ENCODE peak calls at places on chromosomes 11 and 22, in seven cellular contexts. K is psoas muscle, Q is cardiac muscle cell, B is GM13977, V is H9, N is AG04449, M is neural progenitor cell. R is an unnamed sample.

GRCh38 chr11:117414724-117415123 is 87.1 kb downstream of the CEP164 start:
- DNase-seq in Q (no peak), V (no peak), N (no peak), M (no peak), K (no peak), B (no peak), R (no peak)

GRCh38 chr11:36305047-36305446 is 9.0 kb downstream of the PRR5L start:
- DNase-seq in V (no peak), B (no peak), M (no peak), Q (no peak), K (no peak), N (no peak), R (no peak)

GRCh38 chr22:30444632-30445437 is 19.3 kb downstream of the MTFP1 start:
- DNase-seq in V (peak), Q (peak), K (no peak), N (no peak), M (peak), B (peak), R (peak)

GRCh38 chr11:69167916-69168691 is 12.4 kb downstream of the SMIM38 start:
- DNase-seq in B (no peak), V (no peak), Q (no peak), M (no peak), N (no peak), K (no peak), R (no peak)

GRCh38 chr11:33778682-33779081 is 4.4 kb upstream of the FBXO3 start:
- DNase-seq in K (no peak), N (peak), M (peak), B (no peak), V (no peak), Q (peak), R (no peak)

GRCh38 chr22:22714600-22715361 is 70.4 kb downstream of the GGTLC2 start:
- DNase-seq in M (no peak), K (no peak), Q (no peak), N (no peak), B (no peak), V (no peak), R (peak)

GRCh38 chr22:32650553-32651345 is 150.8 kb upstream of the TIMP3 start:
- DNase-seq in M (no peak), K (no peak), B (no peak), V (no peak), N (no peak), Q (no peak), R (no peak)

GRCh38 chr22:50678651-50679521 is 6.3 kb downstream of the SHANK3 start:
- DNase-seq in B (no peak), N (no peak), Q (no peak), V (no peak), M (no peak), K (no peak), R (no peak)

GRCh38 chr11:47669856-47670255 is 27.5 kb upstream of the MTCH2 start:
- DNase-seq in N (no peak), K (no peak), M (no peak), Q (no peak), V (no peak), B (no peak), R (no peak)

GRCh38 chr22:26748845-26749244 is 91.5 kb downstream of the MIAT start:
- DNase-seq in M (no peak), V (no peak), Q (no peak), K (no peak), N (no peak), B (no peak), R (no peak)

GRCh38 chr11:97956904-97957303 is 1063.8 kb upstream of the CNTN5 start:
- DNase-seq in B (no peak), V (no peak), K (no peak), N (no peak), M (no peak), Q (no peak), R (no peak)

GRCh38 chr22:46001046-46001425 is 24.1 kb upstream of the WNT7B start:
- DNase-seq in B (no peak), V (no peak), Q (no peak), N (no peak), M (no peak), K (no peak), R (no peak)
- TF ChIP-seq CTCF in B (no peak), V (no peak), Q (no peak), N (peak), M (no peak), K (no peak), R (no peak)

DNA sequence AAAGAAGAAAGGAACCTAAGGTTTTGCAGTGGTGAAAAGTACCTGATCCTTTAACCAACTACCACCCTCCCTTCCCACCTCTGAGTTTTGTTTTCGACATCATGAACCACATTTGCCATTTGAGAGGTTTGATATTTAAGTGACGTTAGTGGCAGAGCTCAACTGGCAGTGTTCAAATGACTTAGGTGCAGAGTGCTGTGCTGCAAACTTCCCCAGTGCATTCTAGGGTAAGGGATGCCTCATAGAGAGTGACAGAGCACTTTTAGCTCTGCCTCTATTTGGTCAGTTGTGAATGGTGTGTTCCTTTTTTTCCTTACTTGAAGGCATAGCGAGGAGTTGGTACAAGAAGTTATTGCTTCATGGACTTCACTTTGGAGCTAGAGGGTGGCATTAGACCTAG is 9.4 kb downstream of the BMAL1 start:
- DNase-seq in V (no peak), K (no peak), N (no peak), Q (no peak), B (no peak), M (no peak), R (no peak)
- TF ChIP-seq CTCF in V (no peak), K (no peak), N (no peak), Q (no peak), B (no peak), M (no peak), R (no peak)

GRCh38 chr11:95092549-95093324 is 3.1 kb downstream of the ENDOD1 start:
- DNase-seq in Q (peak), K (no peak), V (no peak), B (peak), M (peak), N (no peak), R (no peak)

GRCh38 chr11:95088946-95089619 is 563 bp upstream of the ENDOD1 start:
- DNase-seq in B (peak), Q (no peak), K (no peak), V (no peak), N (no peak), M (no peak), R (peak)

GRCh38 chr11:95087171-95087570 is 2.5 kb upstream of the ENDOD1 start:
- DNase-seq in N (no peak), Q (no peak), B (no peak), V (no peak), K (no peak), M (no peak), R (no peak)

GRCh38 chr11:95091663-95092062 is 2.0 kb downstream of the ENDOD1 start:
- DNase-seq in V (no peak), Q (no peak), N (no peak), M (no peak), K (no peak), B (no peak), R (no peak)

GRCh38 chr11:95089620-95090542 is at the start of gene ENDOD1:
- DNase-seq in K (peak), Q (peak), M (peak), N (no peak), B (peak), V (peak), R (peak)
- TF ChIP-seq CTCF in K (no peak), Q (peak), M (no peak), N (no peak), B (peak), V (no peak), R (peak)

GRCh38 chr22:29207562-29208501 is 2.1 kb downstream of the EMID1 start:
- DNase-seq in K (no peak), V (no peak), N (no peak), M (no peak), B (no peak), Q (no peak), R (no peak)

GRCh38 chr22:29205260-29205597 is 467 bp upstream of the EMID1 start:
- DNase-seq in Q (no peak), N (no peak), M (no peak), V (no peak), K (no peak), B (no peak), R (no peak)

GRCh38 chr22:29207231-29207550 is 1.5 kb downstream of the EMID1 start:
- DNase-seq in M (no peak), Q (no peak), B (no peak), K (no peak), N (no peak), V (no peak), R (no peak)

GRCh38 chr22:29205598-29206371 is at the start of gene EMID1:
- DNase-seq in Q (peak), B (peak), M (peak), K (peak), N (no peak), V (peak), R (peak)

GRCh38 chr22:29206372-29207230 is 905 bp downstream of the EMID1 start:
- DNase-seq in Q (no peak), K (no peak), V (no peak), B (no peak), N (no peak), M (peak), R (no peak)
- TF ChIP-seq CTCF in Q (no peak), K (no peak), V (no peak), B (no peak), N (no peak), M (no peak), R (no peak)

DNA sequence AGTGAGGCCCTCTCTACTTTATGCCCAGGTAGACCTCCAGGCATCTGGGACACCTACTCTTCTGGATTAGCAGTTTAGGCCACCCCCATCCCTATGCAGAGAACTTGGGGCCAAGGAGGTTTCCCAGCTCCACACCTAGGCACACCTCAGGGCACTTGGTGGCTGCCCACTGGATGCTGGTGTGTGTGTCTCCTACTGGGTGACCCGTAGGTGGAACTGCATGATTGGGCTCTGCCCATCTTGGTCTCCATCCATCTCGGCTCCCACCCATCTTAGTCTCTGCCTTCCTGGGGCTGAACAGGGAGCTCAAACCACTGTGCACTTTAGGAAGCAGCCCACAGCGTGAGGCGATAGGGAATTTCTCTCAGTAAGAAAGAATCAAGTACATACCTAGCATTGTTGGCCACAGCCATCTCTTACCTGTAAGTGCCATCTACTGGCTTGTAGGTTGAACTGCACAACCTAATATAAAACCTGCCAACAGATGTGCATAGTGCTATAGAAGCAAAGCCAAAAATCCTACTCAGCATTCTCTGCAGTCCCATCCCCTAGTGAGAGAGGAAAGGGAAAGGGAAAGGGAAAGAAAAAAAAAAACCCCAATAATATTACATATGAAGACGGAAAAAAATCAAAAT is 61.6 kb upstream of the PTPN5 start:
- DNase-seq in N (no peak), B (peak), V (peak), K (no peak), M (peak), Q (peak), R (peak)
- TF ChIP-seq CTCF in N (peak), B (peak), V (peak), K (no peak), M (peak), Q (peak), R (peak)

DNA sequence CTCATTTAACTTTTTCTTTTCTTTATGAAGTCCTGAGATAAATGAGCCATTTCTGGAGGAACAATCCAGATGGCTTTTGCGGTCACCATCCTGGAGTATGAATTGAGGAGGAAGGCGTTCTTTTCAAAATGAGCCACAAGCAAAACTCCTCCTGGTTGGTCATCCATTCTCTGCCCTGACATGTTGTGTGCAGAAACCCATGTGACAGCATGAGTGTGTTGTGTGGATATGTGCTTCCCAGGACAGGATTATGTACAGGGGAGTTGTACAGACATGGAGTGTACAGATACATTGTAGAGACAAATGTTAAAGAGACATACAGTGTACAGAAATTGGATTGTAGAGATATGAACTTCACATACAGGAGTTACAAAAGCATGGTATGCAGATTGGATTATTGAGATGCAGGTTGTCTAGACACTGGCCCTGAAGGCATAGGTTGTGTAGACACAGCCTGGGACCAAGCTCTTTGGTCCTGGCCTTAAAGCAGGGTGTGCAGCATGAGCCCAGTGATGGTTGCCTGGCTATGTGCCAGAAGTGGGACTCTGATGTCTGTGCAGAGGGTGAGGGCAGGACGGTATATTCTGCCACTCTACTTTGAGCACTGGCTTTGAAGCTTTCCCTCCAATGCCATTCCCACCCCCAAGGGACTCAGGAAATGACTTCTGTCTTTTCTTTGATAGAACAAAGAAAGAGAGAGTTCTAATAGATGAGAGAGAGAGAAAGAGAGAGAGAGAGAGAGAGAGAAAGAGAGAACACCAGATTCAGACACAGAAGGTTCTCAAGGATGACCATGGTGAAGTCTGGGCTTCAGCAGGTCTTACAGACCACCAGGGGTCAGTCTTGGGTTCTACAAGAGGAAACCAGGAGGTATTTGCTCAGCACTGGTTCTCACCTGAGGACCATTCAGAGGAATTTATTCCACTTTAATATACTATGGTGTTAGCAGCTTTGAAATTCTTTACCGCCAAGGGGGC is 178.6 kb upstream of the ZBED5 start:
- DNase-seq in V (peak), Q (peak), M (peak), K (no peak), N (no peak), B (peak), R (peak)
- TF ChIP-seq CTCF in V (peak), Q (peak), M (peak), K (peak), N (peak), B (peak), R (peak)

GRCh38 chr11:103661185-103661584 is 375.3 kb upstream of the DDI1 start:
- DNase-seq in N (no peak), V (no peak), B (no peak), Q (no peak), K (no peak), M (no peak), R (no peak)

GRCh38 chr11:103656382-103656781 is 380.1 kb upstream of the DDI1 start:
- DNase-seq in M (no peak), N (no peak), K (no peak), V (no peak), Q (no peak), B (no peak), R (no peak)

GRCh38 chr11:103661991-103662390 is 374.4 kb upstream of the DDI1 start:
- DNase-seq in V (no peak), M (no peak), B (no peak), N (no peak), Q (no peak), K (no peak), R (no peak)

GRCh38 chr11:103659743-103660142 is 376.7 kb upstream of the DDI1 start:
- DNase-seq in Q (no peak), K (no peak), M (no peak), V (no peak), N (no peak), B (no peak), R (no peak)

DNA sequence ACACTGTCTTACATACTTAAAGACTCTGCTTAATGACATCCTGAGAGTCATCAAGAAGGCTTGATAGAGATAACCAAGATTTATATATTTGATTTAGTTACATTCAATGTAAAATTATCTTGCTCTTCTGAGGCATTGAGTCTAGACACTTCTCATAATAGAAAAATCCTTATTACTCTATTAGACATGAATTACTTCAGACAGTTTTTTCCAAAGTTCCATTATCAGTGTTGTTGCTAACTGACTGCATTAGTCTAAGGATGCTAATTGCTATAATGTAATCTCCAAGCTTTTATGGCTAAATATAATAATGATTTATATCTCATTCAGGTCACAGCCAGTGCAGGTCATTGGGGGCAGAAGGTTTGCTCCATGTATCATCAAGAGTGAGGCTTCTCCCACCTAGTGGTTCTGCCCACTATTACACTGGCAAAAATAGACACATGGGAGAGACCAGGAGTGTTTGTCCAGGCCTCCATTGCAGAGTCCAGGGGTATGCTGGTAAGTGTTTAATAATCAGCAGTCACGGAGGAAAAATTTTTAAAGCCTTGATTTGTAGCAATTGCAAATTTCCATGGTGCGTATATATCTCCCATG is 377.2 kb upstream of the DDI1 start:
- DNase-seq in V (peak), K (no peak), B (no peak), Q (peak), M (peak), N (no peak), R (no peak)
- TF ChIP-seq CTCF in V (peak), K (no peak), B (no peak), Q (peak), M (peak), N (peak), R (no peak)

DNA sequence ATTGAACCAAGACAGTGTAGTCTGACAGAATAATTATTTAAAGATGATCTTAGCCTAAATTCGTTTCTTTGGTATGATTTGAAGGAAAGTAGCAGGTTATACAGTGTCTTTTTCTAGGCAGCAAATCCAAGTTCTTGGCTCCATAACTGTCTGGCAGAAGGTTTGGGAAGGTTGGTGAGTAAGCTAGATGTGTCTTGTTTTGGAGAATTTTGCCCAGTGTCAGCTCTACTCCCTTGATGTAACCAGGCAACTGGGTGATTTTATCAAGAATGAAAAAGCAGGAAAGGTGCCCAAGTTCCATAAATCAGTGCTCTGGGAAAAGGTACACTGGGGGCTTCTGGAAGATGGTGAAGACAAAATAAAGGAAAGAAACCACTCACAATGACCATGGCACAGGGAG is 71.5 kb upstream of the USP47 start:
- DNase-seq in M (no peak), Q (no peak), B (no peak), N (no peak), V (no peak), K (no peak), R (no peak)
- TF ChIP-seq CTCF in M (no peak), Q (no peak), B (no peak), N (no peak), V (no peak), K (no peak), R (no peak)

DNA sequence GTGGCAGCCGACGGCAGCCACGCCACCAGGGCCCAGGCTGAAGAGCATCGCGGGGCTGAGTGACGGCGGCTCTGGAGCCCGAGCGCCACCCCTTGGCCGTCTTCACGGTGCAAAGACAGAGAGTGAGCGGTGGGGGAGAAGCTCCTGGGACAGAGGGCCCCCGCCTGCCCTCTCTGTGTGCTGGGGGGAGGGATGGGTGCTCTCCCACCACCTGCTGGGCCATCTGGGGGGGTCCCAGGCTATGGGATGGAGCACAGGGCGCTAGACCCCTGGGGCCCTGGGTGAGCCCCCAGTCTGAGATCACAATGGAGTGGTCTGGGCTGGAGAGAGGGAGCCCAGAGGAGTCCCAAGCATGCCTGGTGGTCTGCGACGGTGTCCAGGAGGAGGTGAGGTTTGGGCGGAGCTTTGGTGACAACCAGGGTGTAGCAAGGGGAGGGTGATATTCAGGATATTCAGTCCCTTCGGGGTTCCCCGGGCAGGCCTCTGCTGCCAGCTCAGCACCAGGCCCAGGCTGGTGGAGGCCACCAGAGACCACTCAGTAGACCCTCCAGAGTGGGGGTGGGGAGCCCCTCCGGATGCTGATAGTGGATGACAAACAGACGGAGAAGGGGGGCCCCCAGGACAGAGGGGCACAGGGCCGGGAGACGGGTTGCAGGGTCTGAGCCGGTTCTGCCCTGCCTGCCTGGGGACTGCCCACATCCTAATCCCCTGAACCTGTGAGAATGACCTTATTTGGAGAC is 78.1 kb upstream of the PRR5 start:
- DNase-seq in V (peak), Q (peak), K (no peak), M (peak), B (no peak), N (no peak), R (no peak)
- TF ChIP-seq CTCF in V (peak), Q (peak), K (no peak), M (peak), B (no peak), N (peak), R (no peak)

R was measured in GM13976.